ENCODE peak calls at places on chromosome 15, in four cellular contexts. L is stimulated activated CD4-positive, alpha-beta T cell treated with anti-CD3 and anti-CD28 coated beads, Interleukin-2, amount 100 ng/mL, for 48 hours; E is MM.1S; T is COR-L47. B is an unnamed sample.

GRCh38 chr15:93617443-93617842 is 528.4 kb upstream of the RGMA start:
- DNase-seq in T (no peak), E (no peak), L (no peak), B (no peak)

GRCh38 chr15:72136170-72137051 is 18.2 kb downstream of the SENP8 start:
- DNase-seq in L (no peak), E (no peak), T (peak), B (no peak)

GRCh38 chr15:32657198-32657886 is 15.8 kb downstream of the SCG5 start:
- DNase-seq in L (no peak), T (no peak), E (peak), B (no peak)

GRCh38 chr15:40594429-40594836 is 384 bp downstream of the KNL1 start:
- DNase-seq in E (peak), L (no peak), T (peak), B (peak)

GRCh38 chr15:67501836-67502461 is 19.0 kb upstream of the C15orf61 start:
- DNase-seq in L (no peak), T (peak), E (no peak), B (no peak)

GRCh38 chr15:40785814-40786213 is 16.0 kb downstream of the C15orf62 start:
- DNase-seq in T (no peak), E (no peak), L (no peak), B (no peak)

GRCh38 chr15:48331796-48332641 is 790 bp downstream of the DUT start:
- DNase-seq in E (peak), T (peak), L (peak), B (peak)

GRCh38 chr15:90600954-90601353 is 71.2 kb downstream of the CRTC3 start:
- DNase-seq in L (no peak), T (no peak), E (no peak), B (no peak)

GRCh38 chr15:101124731-101125558 is 126.9 kb downstream of the CHSY1 start:
- DNase-seq in L (no peak), E (no peak), T (no peak), B (no peak)

GRCh38 chr15:50797926-50798325 is 32.4 kb upstream of the SPPL2A start:
- DNase-seq in L (no peak), E (no peak), T (no peak), B (no peak)

GRCh38 chr15:98083203-98083910 is 122.9 kb downstream of the ARRDC4 start:
- DNase-seq in L (no peak), T (no peak), E (no peak), B (no peak)

GRCh38 chr15:41233367-41233771 is 2.3 kb downstream of the CHP1 start:
- DNase-seq in T (no peak), E (no peak), L (no peak), B (no peak)

GRCh38 chr15:77358545-77359240 is 61.2 kb downstream of the PEAK1 start:
- DNase-seq in L (no peak), T (no peak), E (no peak), B (no peak)

GRCh38 chr15:75349851-75350588 is 3.2 kb downstream of the NEIL1 start:
- DNase-seq in T (no peak), E (no peak), L (peak), B (no peak)

GRCh38 chr15:38652183-38652794 is 87.7 kb upstream of the RASGRP1 start:
- DNase-seq in E (no peak), T (no peak), L (no peak), B (no peak)

GRCh38 chr15:70748281-70748747 is 15.0 kb downstream of the UACA start:
- DNase-seq in T (no peak), L (no peak), E (no peak), B (no peak)

GRCh38 chr15:77821188-77821958 is 188.7 kb upstream of the LINGO1 start:
- DNase-seq in L (peak), T (peak), E (peak), B (peak)

GRCh38 chr15:69910511-69910910 is 187.2 kb downstream of the TLE3 start:
- DNase-seq in E (no peak), L (no peak), T (no peak), B (no peak)

GRCh38 chr15:79475312-79475711 is 43.2 kb downstream of the MINAR1 start:
- DNase-seq in L (no peak), T (no peak), E (no peak), B (no peak)

GRCh38 chr15:85551221-85551832 is 170.9 kb downstream of the AKAP13 start:
- DNase-seq in L (no peak), T (no peak), E (no peak), B (no peak)

GRCh38 chr15:62352817-62353216 is 187.7 kb upstream of the C2CD4B start:
- DNase-seq in E (no peak), L (no peak), T (no peak), B (no peak)

GRCh38 chr15:43771816-43772215 is 5.0 kb downstream of the ELL3 start:
- DNase-seq in E (no peak), T (no peak), L (no peak), B (no peak)

GRCh38 chr15:56794150-56794922 is 61.0 kb upstream of the ZNF280D start:
- DNase-seq in T (no peak), E (no peak), L (no peak), B (no peak)

GRCh38 chr15:52102468-52102867 is 10.1 kb downstream of the BCL2L10 start:
- DNase-seq in E (no peak), T (no peak), L (no peak), B (no peak)

GRCh38 chr15:91813924-91814323 is 39.6 kb upstream of the SLCO3A1 start:
- DNase-seq in L (no peak), T (no peak), E (no peak), B (no peak)

GRCh38 chr15:52734329-52734728 is 55.1 kb upstream of the ATOSA start:
- DNase-seq in L (no peak), T (no peak), E (no peak), B (no peak)

GRCh38 chr15:68821898-68822380 is 1.2 kb upstream of the ANP32A start:
- DNase-seq in E (no peak), L (no peak), T (no peak), B (no peak)

GRCh38 chr15:98547741-98548166 is 100.6 kb upstream of the IGF1R start:
- DNase-seq in E (no peak), T (no peak), L (no peak), B (peak)

GRCh38 chr15:40306371-40306770 is 1.4 kb downstream of the PLCB2 start:
- DNase-seq in E (no peak), T (no peak), L (no peak), B (no peak)

GRCh38 chr15:90603893-90604292 is 74.2 kb downstream of the CRTC3 start:
- DNase-seq in T (no peak), E (no peak), L (peak), B (no peak)

GRCh38 chr15:74835312-74835823 is 7.6 kb downstream of the ULK3 start:
- DNase-seq in L (peak), E (peak), T (no peak), B (peak)

GRCh38 chr15:100572362-100572983 is 29.5 kb downstream of the LINS1 start:
- DNase-seq in T (no peak), E (peak), L (no peak), B (no peak)

GRCh38 chr15:31574761-31575160 is 248.1 kb downstream of the KLF13 start:
- DNase-seq in T (no peak), L (no peak), E (no peak), B (no peak)

GRCh38 chr15:67127334-67127664 is 61.9 kb downstream of the SMAD3 start:
- DNase-seq in E (no peak), T (no peak), L (no peak), B (no peak)

GRCh38 chr15:76147906-76148553 is 88.2 kb downstream of the TMEM266 start:
- DNase-seq in E (peak), L (peak), T (peak), B (peak)

GRCh38 chr15:99275061-99275460 is 23.8 kb downstream of the LRRC28 start:
- DNase-seq in E (no peak), T (no peak), L (no peak), B (no peak)

B was measured in neural crest cell.